ENCODE peak calls at places on chromosome 13, in five cellular contexts. F is foreskin keratinocyte; N is PC-3; I is CD8-positive, alpha-beta memory T cell; P is effector memory CD4-positive, alpha-beta T cell. O is an unnamed sample.

GRCh38 chr13:109989155-109989554 is 202.8 kb upstream of the IRS2 start:
- DNase-seq in F (no peak), N (peak), I (no peak), P (no peak), O (no peak)

GRCh38 chr13:52003551-52003950 is 7.7 kb downstream of the ATP7B start:
- DNase-seq in F (no peak), P (no peak), I (no peak), N (no peak), O (no peak)

GRCh38 chr13:28659611-28659970 is 661 bp downstream of the POMP start:
- DNase-seq in P (no peak), F (peak), N (peak), I (no peak), O (no peak)

GRCh38 chr13:110216403-110217041 is 90.4 kb downstream of the COL4A1 start:
- DNase-seq in F (no peak), P (no peak), I (no peak), N (no peak), O (no peak)

GRCh38 chr13:104759069-104759468 is 1692.9 kb upstream of the SLC10A2 start:
- DNase-seq in P (no peak), F (no peak), N (no peak), I (no peak), O (no peak)

GRCh38 chr13:95678967-95679366 is 2.0 kb downstream of the DNAJC3 start:
- DNase-seq in I (no peak), P (no peak), F (no peak), N (no peak), O (no peak)

GRCh38 chr13:71864981-71865857 is 1.8 kb downstream of the DACH1 start:
- DNase-seq in I (no peak), P (no peak), F (peak), N (no peak), O (no peak)

GRCh38 chr13:105848494-105848893 is 687.0 kb downstream of the EFNB2 start:
- DNase-seq in P (no peak), N (no peak), F (peak), I (no peak), O (no peak)

GRCh38 chr13:80945328-80945727 is 604.4 kb upstream of the SPRY2 start:
- DNase-seq in N (no peak), F (no peak), I (no peak), P (no peak), O (no peak)

GRCh38 chr13:89380101-89380500 is 1708.9 kb downstream of the SLITRK5 start:
- DNase-seq in I (no peak), F (peak), P (no peak), N (peak), O (peak)

GRCh38 chr13:23500858-23501257 is 67.4 kb upstream of the SACS start:
- DNase-seq in P (no peak), I (no peak), F (peak), N (peak), O (no peak)

GRCh38 chr13:33953203-33953602 is 135.3 kb downstream of the RFC3 start:
- DNase-seq in P (no peak), F (peak), I (no peak), N (peak), O (no peak)

GRCh38 chr13:53941588-53942190 is 913.1 kb downstream of the OLFM4 start:
- DNase-seq in I (no peak), P (no peak), N (no peak), F (no peak), O (no peak)

GRCh38 chr13:109779074-109779473 is 7.3 kb downstream of the IRS2 start:
- DNase-seq in I (peak), N (no peak), P (peak), F (no peak), O (no peak)

GRCh38 chr13:46795321-46795720 is 1.6 kb downstream of the ESD start:
- DNase-seq in I (no peak), N (no peak), F (peak), P (no peak), O (no peak)

GRCh38 chr13:48322294-48322693 is 18.7 kb downstream of the RB1 start:
- DNase-seq in I (no peak), P (no peak), N (no peak), F (no peak), O (no peak)

GRCh38 chr13:79212064-79212619 is 193.9 kb downstream of the RBM26 start:
- DNase-seq in F (no peak), I (no peak), P (no peak), N (no peak), O (no peak)

GRCh38 chr13:102825921-102826706 is 19.7 kb upstream of the ERCC5 start:
- DNase-seq in N (peak), F (peak), P (no peak), I (no peak), O (no peak)

GRCh38 chr13:37109080-37109678 is 3.7 kb upstream of the CSNK1A1L start:
- DNase-seq in I (no peak), N (peak), F (peak), P (no peak), O (peak)

GRCh38 chr13:89066868-89067466 is 1395.8 kb downstream of the SLITRK5 start:
- DNase-seq in F (peak), N (peak), I (peak), P (peak), O (peak)

GRCh38 chr13:106493569-106493968 is 41.9 kb downstream of the EFNB2 start:
- DNase-seq in I (no peak), N (no peak), F (no peak), P (no peak), O (no peak)

DNA sequence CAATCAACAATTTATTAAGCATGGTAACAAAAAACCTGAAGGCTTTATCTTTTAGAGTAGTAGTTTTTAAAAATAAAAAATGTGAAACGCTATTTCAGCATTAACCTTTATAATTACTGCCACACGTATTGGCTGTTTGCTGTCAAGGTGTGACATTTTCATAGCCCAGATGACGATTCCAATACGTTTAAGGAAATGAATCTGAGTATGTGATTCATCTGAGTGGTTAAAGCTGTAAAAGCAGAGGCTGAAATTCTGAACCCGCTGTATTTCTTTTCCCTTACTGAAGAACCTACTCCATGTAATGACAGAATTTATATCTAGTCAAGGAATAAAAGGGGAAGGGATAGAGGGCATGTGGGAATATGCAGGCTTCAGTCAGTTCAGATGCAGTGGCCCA is 166.0 kb downstream of the LMO7 start:
- DNase-seq in P (no peak), N (no peak), F (no peak), I (no peak), O (no peak)
- H3K27ac ChIP-seq in P (no peak), N (no peak), F (no peak), I (no peak), O (no peak)

DNA sequence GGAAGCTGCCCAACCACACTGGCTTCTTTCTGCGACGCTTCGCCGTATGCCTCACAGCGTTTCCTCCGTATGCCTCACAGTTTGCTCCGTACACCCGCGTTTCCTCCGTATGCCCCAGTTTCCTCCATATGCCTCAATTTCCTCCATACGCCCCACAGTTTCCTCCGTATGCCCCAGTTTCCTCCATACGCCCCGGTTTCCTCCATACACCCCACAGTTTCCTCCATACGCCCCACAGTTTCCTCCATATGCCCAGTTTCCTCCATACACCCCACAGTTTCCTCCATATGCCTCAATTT is 22.6 kb downstream of the GAS6 start:
- DNase-seq in P (no peak), I (no peak), N (no peak), F (no peak), O (no peak)
- H3K27ac ChIP-seq in P (no peak), I (no peak), N (no peak), F (no peak), O (no peak)

GRCh38 chr13:99373436-99373835 is 66.2 kb upstream of the GPR183 start:
- DNase-seq in N (no peak), P (no peak), F (no peak), I (no peak), O (no peak)

GRCh38 chr13:99376132-99376531 is 68.9 kb upstream of the GPR183 start:
- DNase-seq in I (no peak), N (no peak), P (no peak), F (no peak), O (peak)

GRCh38 chr13:99374994-99375805 is 68.0 kb upstream of the GPR183 start:
- DNase-seq in N (no peak), F (no peak), P (no peak), I (peak), O (peak)

GRCh38 chr13:99375806-99376080 is 68.5 kb upstream of the GPR183 start:
- DNase-seq in P (no peak), F (no peak), N (no peak), I (no peak), O (no peak)

DNA sequence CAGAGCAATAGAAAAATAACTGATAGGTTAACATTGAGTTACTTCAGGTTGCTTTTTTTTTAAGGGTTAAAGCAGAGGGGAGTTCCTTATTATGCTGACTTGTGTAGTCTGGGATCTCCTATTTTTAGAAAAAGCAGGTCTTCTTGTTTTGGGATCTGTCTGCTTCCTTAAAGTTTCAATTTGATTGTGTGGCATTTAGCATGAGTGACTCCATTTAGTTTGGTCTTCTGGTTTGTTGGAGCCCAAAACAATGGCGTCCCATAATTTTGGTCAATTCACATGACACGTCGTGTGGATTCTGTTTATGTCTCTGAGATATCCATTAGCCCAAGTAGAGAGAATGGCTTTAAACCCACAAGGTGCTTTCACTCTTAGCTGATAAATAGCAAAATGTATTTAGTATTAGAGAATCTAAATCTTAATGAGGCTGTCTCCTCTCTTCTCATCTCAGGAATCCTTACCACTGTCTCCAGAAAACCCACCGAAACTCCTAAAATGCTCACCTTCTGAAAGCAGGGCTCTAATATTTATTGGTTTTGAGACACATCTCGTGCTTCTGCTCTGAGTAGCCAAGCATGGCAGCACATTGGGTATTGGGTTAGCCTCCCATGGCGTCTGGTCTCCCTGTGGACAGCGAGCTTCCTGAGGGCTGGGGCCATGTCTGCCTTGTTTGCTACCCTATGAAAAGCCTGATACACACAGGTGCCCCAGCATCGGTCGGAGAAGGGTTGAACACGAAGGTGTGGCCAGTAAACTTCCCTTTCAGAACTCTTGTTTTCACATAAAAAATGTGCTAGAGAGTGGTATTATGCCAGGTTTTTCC is 67.2 kb upstream of the GPR183 start:
- DNase-seq in N (no peak), F (no peak), I (no peak), P (no peak), O (no peak)
- H3K27ac ChIP-seq in N (no peak), F (no peak), I (no peak), P (peak), O (peak)

GRCh38 chr13:39602277-39602613 is 748 bp downstream of the LHFPL6 start:
- DNase-seq in F (no peak), N (no peak), P (no peak), I (no peak), O (no peak)
- H3K27ac ChIP-seq in F (peak), N (no peak), P (no peak), I (no peak), O (no peak)

GRCh38 chr13:73767747-73768315 is 366.4 kb downstream of the KLF12 start:
- DNase-seq in F (no peak), I (peak), P (no peak), N (peak), O (peak)

GRCh38 chr13:73765651-73766384 is 368.4 kb downstream of the KLF12 start:
- DNase-seq in P (peak), I (peak), F (peak), N (no peak), O (no peak)

GRCh38 chr13:73772449-73773186 is 361.6 kb downstream of the KLF12 start:
- DNase-seq in N (no peak), I (no peak), P (no peak), F (no peak), O (no peak)

GRCh38 chr13:73767191-73767741 is 366.9 kb downstream of the KLF12 start:
- DNase-seq in F (no peak), P (no peak), I (no peak), N (no peak), O (no peak)
- H3K27ac ChIP-seq in F (no peak), P (peak), I (no peak), N (no peak), O (peak)

GRCh38 chr13:44519642-44520041 is 56.5 kb downstream of the TSC22D1 start:
- DNase-seq in F (no peak), N (no peak), I (no peak), P (no peak), O (no peak)

GRCh38 chr13:44523176-44524017 is 52.7 kb downstream of the TSC22D1 start:
- DNase-seq in P (no peak), I (no peak), F (peak), N (peak), O (no peak)
- H3K27ac ChIP-seq in P (no peak), I (no peak), F (peak), N (peak), O (no peak)

GRCh38 chr13:44293908-44294735 is 79.5 kb upstream of the SERP2 start:
- DNase-seq in F (peak), P (no peak), N (no peak), I (no peak), O (no peak)
- H3K27ac ChIP-seq in F (peak), P (no peak), N (no peak), I (no peak), O (no peak)

GRCh38 chr13:94330552-94331071 is 148.9 kb downstream of the DCT start:
- DNase-seq in I (no peak), N (no peak), F (no peak), P (no peak), O (no peak)
- H3K27ac ChIP-seq in I (no peak), N (peak), F (no peak), P (no peak), O (no peak)

O was measured in Karpas-422.